ENCODE peak calls at places on chromosomes 2 and 18, in four cellular contexts. A, N, H and F are unnamed samples.

GRCh38 chr2:241020201-241020600 is 21.8 kb downstream of the SNED1 start:
- DNase-seq in A (no peak), N (no peak), H (no peak), F (no peak)

GRCh38 chr18:48781041-48781989 is 169.4 kb downstream of the SMAD7 start:
- DNase-seq in A (peak), N (peak), H (no peak), F (no peak)

GRCh38 chr18:49691177-49691608 is 122.1 kb downstream of the ACAA2 start:
- DNase-seq in A (no peak), N (no peak), H (no peak), F (no peak)

GRCh38 chr2:235027558-235028214 is 75.9 kb downstream of the SH3BP4 start:
- DNase-seq in A (no peak), N (no peak), H (no peak), F (no peak)

GRCh38 chr2:26086155-26086634 is 52.3 kb downstream of the RAB10 start:
- DNase-seq in A (no peak), N (no peak), H (peak), F (no peak)

GRCh38 chr2:141440072-141440635 is 690.7 kb downstream of the LRP1B start:
- DNase-seq in A (no peak), N (no peak), H (no peak), F (no peak)

GRCh38 chr2:119853777-119854399 is 94.2 kb downstream of the PTPN4 start:
- DNase-seq in A (no peak), N (no peak), H (no peak), F (no peak)

GRCh38 chr2:171244970-171245782 is 84.5 kb upstream of the TLK1 start:
- DNase-seq in A (peak), N (no peak), H (no peak), F (no peak)

GRCh38 chr2:187569571-187569970 is 15.3 kb upstream of the TFPI start:
- DNase-seq in A (no peak), N (no peak), H (no peak), F (no peak)

GRCh38 chr18:11664286-11664685 is 24.8 kb upstream of the GNAL start:
- DNase-seq in A (no peak), N (no peak), H (no peak), F (no peak)

GRCh38 chr2:101329026-101329425 is 20.5 kb upstream of the RNF149 start:
- DNase-seq in A (no peak), N (no peak), H (no peak), F (no peak)

GRCh38 chr2:85613717-85614515 is 2.0 kb upstream of the C2orf68 start:
- DNase-seq in A (no peak), N (no peak), H (no peak), F (no peak)
- TF ChIP-seq KDM1A in A (no peak), N (no peak), H (no peak), F (no peak)

GRCh38 chr2:46394649-46395510 is 84.5 kb upstream of the TMEM247 start:
- DNase-seq in A (no peak), N (peak), H (peak), F (no peak)
- TF ChIP-seq CREB1 in A (no peak), N (no peak), H (no peak), F (no peak)

DNA sequence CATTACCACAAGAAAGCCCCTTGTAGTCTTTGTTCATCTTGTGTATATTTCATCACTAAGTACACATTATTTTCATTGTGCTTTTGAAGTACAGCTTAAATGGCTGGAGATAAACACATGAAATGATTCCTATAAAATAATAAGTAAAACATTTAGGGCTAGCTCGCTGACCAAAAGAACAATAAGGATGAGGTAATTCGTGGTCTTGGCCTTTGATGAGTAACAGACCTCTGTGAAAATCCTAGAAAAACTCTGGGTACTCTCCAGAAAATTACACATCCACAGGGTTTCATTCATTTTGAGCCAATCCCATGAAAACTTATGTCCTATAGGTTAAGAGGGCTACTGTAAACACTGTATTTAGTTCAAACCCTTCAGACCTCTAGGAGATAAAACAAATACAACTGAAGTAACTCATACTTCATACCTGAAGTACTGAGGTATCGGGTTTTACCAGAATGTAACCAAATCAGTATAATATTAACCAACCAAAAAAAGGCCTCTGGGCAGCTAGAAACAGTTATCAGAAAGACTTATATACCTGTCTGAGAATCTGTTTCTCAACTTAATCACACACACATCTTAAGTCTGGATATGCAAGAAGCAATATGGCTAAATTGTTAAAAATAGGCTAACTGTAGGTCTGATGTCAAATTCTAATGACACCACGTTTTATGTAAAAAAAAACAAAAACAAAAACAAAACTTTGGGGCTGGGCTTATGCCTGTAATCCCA is 31.0 kb downstream of the CFAP36 start:
- DNase-seq in A (no peak), N (no peak), H (no peak), F (no peak)
- TF ChIP-seq KDM1A in A (no peak), N (no peak), H (no peak), F (no peak)

GRCh38 chr18:34531110-34531509 is 179.0 kb upstream of the DTNA start:
- DNase-seq in A (no peak), N (no peak), H (no peak), F (no peak)

GRCh38 chr18:34529358-34530335 is 180.5 kb upstream of the DTNA start:
- DNase-seq in A (no peak), N (no peak), H (no peak), F (no peak)

GRCh38 chr18:34522627-34523026 is 187.5 kb upstream of the DTNA start:
- DNase-seq in A (no peak), N (no peak), H (no peak), F (no peak)

DNA sequence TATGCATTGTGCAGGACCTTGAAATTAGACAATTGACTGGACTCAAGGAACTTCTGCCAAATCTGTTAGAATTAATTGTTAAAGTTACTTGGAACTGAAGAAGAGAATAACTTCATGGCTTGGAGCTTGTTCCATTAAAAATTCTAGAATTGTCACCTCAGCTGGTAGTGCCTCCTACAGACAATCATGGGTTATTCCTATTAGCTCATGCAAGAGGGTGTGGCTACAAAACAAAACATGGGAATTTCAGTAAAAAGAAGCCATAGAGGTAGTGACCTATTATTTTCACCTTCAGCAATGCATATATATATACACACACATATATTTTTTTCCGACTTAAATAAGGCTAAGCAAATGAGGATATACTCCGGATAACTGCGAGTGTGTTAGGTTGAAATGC is 181.9 kb upstream of the DTNA start:
- DNase-seq in A (no peak), N (no peak), H (no peak), F (no peak)
- TF ChIP-seq CREB1 in A (no peak), N (no peak), H (no peak), F (no peak)

GRCh38 chr2:62467100-62467474 is 38.9 kb downstream of the TMEM17 start:
- DNase-seq in A (no peak), N (peak), H (no peak), F (no peak)
- TF ChIP-seq KDM1A in A (no peak), N (no peak), H (no peak), F (no peak)

GRCh38 chr2:39534095-39534711 is 97.1 kb upstream of the MAP4K3 start:
- DNase-seq in A (no peak), N (peak), H (no peak), F (no peak)
- TF ChIP-seq CREB1 in A (no peak), N (no peak), H (no peak), F (no peak)

GRCh38 chr2:58182527-58182926 is 58.6 kb downstream of the FANCL start:
- DNase-seq in A (no peak), N (no peak), H (no peak), F (no peak)
- TF ChIP-seq KDM1A in A (no peak), N (no peak), H (no peak), F (no peak)

GRCh38 chr2:233600361-233600760 is 17.1 kb upstream of the UGT1A8 start:
- DNase-seq in A (no peak), N (no peak), H (no peak), F (no peak)

GRCh38 chr2:233603520-233603919 is 13.9 kb upstream of the UGT1A8 start:
- DNase-seq in A (no peak), N (no peak), H (no peak), F (no peak)

GRCh38 chr2:233602076-233602475 is 15.4 kb upstream of the UGT1A8 start:
- DNase-seq in A (no peak), N (no peak), H (no peak), F (no peak)

GRCh38 chr2:233597522-233597921 is 19.9 kb upstream of the UGT1A8 start:
- DNase-seq in A (no peak), N (no peak), H (no peak), F (no peak)

GRCh38 chr2:233598952-233599351 is 18.5 kb upstream of the UGT1A8 start:
- DNase-seq in A (no peak), N (no peak), H (no peak), F (no peak)
- TF ChIP-seq CREB1 in A (no peak), N (no peak), H (no peak), F (no peak)